ENCODE peak calls at places on chromosomes 3 and 15, in nine cellular contexts. One of them, this sample, is unnamed.
A peak's percentile ranks its signal among the peaks of the same experiment; 100 is the strongest.

GRCh38 chr15:59377940-59378339 is 5.3 kb upstream of the MYO1E start:
- DNase-seq in body of pancreas: no peak
- DNase-seq in HCT116: no peak
- DNase-seq in naive thymus-derived CD4-positive, alpha-beta T cell: no peak
- DNase-seq in mesenchymal stem cell: no peak
- DNase-seq in A549: no peak
- DNase-seq in lung: no peak
- DNase-seq in tibial artery: no peak
- DNase-seq in ovary: no peak
- DNase-seq in this sample: no peak

GRCh38 chr15:52318729-52319500 is 23.3 kb upstream of the MYO5C start:
- DNase-seq in mesenchymal stem cell: no peak
- DNase-seq in lung: peak; percentile 63
- DNase-seq in ovary: no peak
- DNase-seq in HCT116: no peak
- DNase-seq in body of pancreas: peak; percentile 54
- DNase-seq in naive thymus-derived CD4-positive, alpha-beta T cell: no peak
- DNase-seq in tibial artery: no peak
- DNase-seq in A549: no peak
- DNase-seq in this sample: no peak

GRCh38 chr3:15300318-15301078 is 31.9 kb downstream of the SH3BP5 start:
- DNase-seq in naive thymus-derived CD4-positive, alpha-beta T cell: no peak
- DNase-seq in HCT116: peak; percentile 75
- DNase-seq in mesenchymal stem cell: peak; percentile 71
- DNase-seq in lung: no peak
- DNase-seq in A549: peak; percentile 67
- DNase-seq in tibial artery: peak; percentile 66
- DNase-seq in body of pancreas: no peak
- DNase-seq in ovary: no peak
- DNase-seq in this sample: no peak

GRCh38 chr3:190807719-190808375 is 54.6 kb downstream of the GMNC start:
- DNase-seq in mesenchymal stem cell: no peak
- DNase-seq in A549: no peak
- DNase-seq in ovary: peak; percentile 31
- DNase-seq in HCT116: no peak
- DNase-seq in tibial artery: no peak
- DNase-seq in lung: peak; percentile 61
- DNase-seq in naive thymus-derived CD4-positive, alpha-beta T cell: no peak
- DNase-seq in body of pancreas: peak; percentile 95
- DNase-seq in this sample: no peak

GRCh38 chr3:123186695-123187094 is 15.0 kb upstream of the SEC22A start:
- DNase-seq in body of pancreas: no peak
- DNase-seq in HCT116: no peak
- DNase-seq in ovary: no peak
- DNase-seq in mesenchymal stem cell: no peak
- DNase-seq in tibial artery: no peak
- DNase-seq in lung: no peak
- DNase-seq in naive thymus-derived CD4-positive, alpha-beta T cell: no peak
- DNase-seq in A549: no peak
- DNase-seq in this sample: no peak

GRCh38 chr3:16462679-16463078 is 50.8 kb downstream of the RFTN1 start:
- DNase-seq in HCT116: no peak
- DNase-seq in tibial artery: no peak
- DNase-seq in naive thymus-derived CD4-positive, alpha-beta T cell: peak; percentile 39
- DNase-seq in mesenchymal stem cell: no peak
- DNase-seq in ovary: no peak
- DNase-seq in lung: no peak
- DNase-seq in body of pancreas: no peak
- DNase-seq in A549: no peak
- DNase-seq in this sample: no peak

GRCh38 chr15:68599560-68600071 is 20.8 kb downstream of the CORO2B start:
- DNase-seq in naive thymus-derived CD4-positive, alpha-beta T cell: no peak
- DNase-seq in mesenchymal stem cell: peak; percentile 87
- DNase-seq in tibial artery: no peak
- DNase-seq in HCT116: no peak
- DNase-seq in body of pancreas: no peak
- DNase-seq in A549: no peak
- DNase-seq in lung: no peak
- DNase-seq in ovary: peak; percentile 80
- DNase-seq in this sample: peak; percentile 71

GRCh38 chr3:171328419-171329082 is 131.7 kb downstream of the TNIK start:
- DNase-seq in HCT116: peak; percentile 47
- DNase-seq in body of pancreas: no peak
- DNase-seq in tibial artery: peak; percentile 44
- DNase-seq in lung: peak; percentile 32
- DNase-seq in mesenchymal stem cell: no peak
- DNase-seq in A549: no peak
- DNase-seq in ovary: no peak
- DNase-seq in naive thymus-derived CD4-positive, alpha-beta T cell: peak; percentile 63
- DNase-seq in this sample: peak; percentile 27

GRCh38 chr3:107796786-107797185 is 274.0 kb downstream of the BBX start:
- DNase-seq in HCT116: no peak
- DNase-seq in mesenchymal stem cell: peak; percentile 34
- DNase-seq in tibial artery: no peak
- DNase-seq in ovary: no peak
- DNase-seq in lung: no peak
- DNase-seq in body of pancreas: no peak
- DNase-seq in A549: no peak
- DNase-seq in naive thymus-derived CD4-positive, alpha-beta T cell: no peak
- DNase-seq in this sample: no peak

GRCh38 chr3:107795514-107796094 is 272.8 kb downstream of the BBX start:
- DNase-seq in HCT116: no peak
- DNase-seq in mesenchymal stem cell: no peak
- DNase-seq in body of pancreas: no peak
- DNase-seq in ovary: no peak
- DNase-seq in A549: no peak
- DNase-seq in lung: no peak
- DNase-seq in tibial artery: no peak
- DNase-seq in naive thymus-derived CD4-positive, alpha-beta T cell: no peak
- DNase-seq in this sample: no peak

GRCh38 chr3:107800705-107801104 is 277.9 kb downstream of the BBX start:
- DNase-seq in ovary: no peak
- DNase-seq in A549: no peak
- DNase-seq in tibial artery: no peak
- DNase-seq in body of pancreas: no peak
- DNase-seq in HCT116: no peak
- DNase-seq in mesenchymal stem cell: no peak
- DNase-seq in naive thymus-derived CD4-positive, alpha-beta T cell: no peak
- DNase-seq in lung: no peak
- DNase-seq in this sample: no peak

GRCh38 chr3:107797586-107797985 is 274.8 kb downstream of the BBX start:
- DNase-seq in HCT116: no peak
- DNase-seq in body of pancreas: no peak
- DNase-seq in ovary: no peak
- DNase-seq in naive thymus-derived CD4-positive, alpha-beta T cell: no peak
- DNase-seq in A549: no peak
- DNase-seq in mesenchymal stem cell: no peak
- DNase-seq in tibial artery: no peak
- DNase-seq in lung: no peak
- DNase-seq in this sample: no peak

DNA sequence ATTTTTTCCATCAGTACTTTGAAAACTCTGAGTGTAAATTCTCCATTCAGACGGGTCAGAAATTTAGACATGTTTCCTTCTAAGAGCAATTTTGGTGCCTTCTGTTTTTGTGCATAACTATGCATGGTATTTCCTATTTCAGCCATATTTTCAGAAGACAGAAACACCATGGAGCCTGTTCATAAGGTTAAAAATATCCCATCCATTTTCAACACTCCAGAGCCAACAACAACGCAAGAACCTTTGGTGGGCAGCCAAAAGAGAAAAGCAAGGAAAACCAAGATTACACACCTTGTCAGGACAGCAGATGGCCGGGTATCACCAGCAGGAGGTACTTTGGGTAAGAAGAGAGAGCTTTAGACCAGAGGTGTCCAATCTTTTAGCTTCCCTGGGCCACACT is 275.6 kb downstream of the BBX start:
- DNase-seq in lung: no peak
- DNase-seq in A549: no peak
- DNase-seq in ovary: no peak
- DNase-seq in body of pancreas: no peak
- DNase-seq in mesenchymal stem cell: no peak
- DNase-seq in HCT116: no peak
- DNase-seq in naive thymus-derived CD4-positive, alpha-beta T cell: no peak
- DNase-seq in tibial artery: no peak
- DNase-seq in this sample: no peak
- H3K27ac ChIP-seq in lung: no peak overlapping the region
- H3K27ac ChIP-seq in A549: no peak overlapping the region
- H3K27ac ChIP-seq in ovary: no peak overlapping the region
- H3K27ac ChIP-seq in body of pancreas: no peak overlapping the region
- H3K27ac ChIP-seq in mesenchymal stem cell: peak overlapping the region; percentile 33
- H3K27ac ChIP-seq in HCT116: no peak overlapping the region
- H3K27ac ChIP-seq in naive thymus-derived CD4-positive, alpha-beta T cell: no peak overlapping the region
- H3K27ac ChIP-seq in tibial artery: peak overlapping the region; percentile 64
- H3K27ac ChIP-seq in this sample: no peak overlapping the region

DNA sequence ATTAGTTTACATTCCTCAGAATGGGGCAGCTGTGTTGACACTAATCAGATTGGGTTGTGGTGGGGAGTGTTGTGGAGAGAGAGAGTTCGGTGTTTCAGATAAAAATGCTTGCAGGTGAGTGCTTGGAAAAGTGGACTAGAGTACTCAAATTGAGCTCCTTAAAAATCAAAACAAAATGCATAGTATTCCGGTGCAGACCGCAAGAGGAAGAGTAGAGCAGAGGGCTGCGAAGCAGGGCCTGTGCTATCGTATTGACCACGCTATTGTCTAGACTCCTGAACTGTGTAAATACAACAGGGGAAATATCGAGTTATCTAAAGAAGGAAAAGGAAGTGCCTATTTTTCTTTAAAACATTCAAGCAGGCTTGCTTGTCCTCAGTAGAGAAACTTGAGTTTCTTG is 159.5 kb downstream of the TP63 start:
- DNase-seq in A549: no peak
- DNase-seq in lung: no peak
- DNase-seq in ovary: no peak
- DNase-seq in tibial artery: no peak
- DNase-seq in naive thymus-derived CD4-positive, alpha-beta T cell: no peak
- DNase-seq in body of pancreas: no peak
- DNase-seq in mesenchymal stem cell: no peak
- DNase-seq in HCT116: no peak
- DNase-seq in this sample: no peak
- H3K4me3 ChIP-seq in A549: no peak overlapping the region
- H3K4me3 ChIP-seq in lung: no peak overlapping the region
- H3K4me3 ChIP-seq in ovary: no peak overlapping the region
- H3K4me3 ChIP-seq in tibial artery: no peak overlapping the region
- H3K4me3 ChIP-seq in naive thymus-derived CD4-positive, alpha-beta T cell: no peak overlapping the region
- H3K4me3 ChIP-seq in body of pancreas: no peak overlapping the region
- H3K4me3 ChIP-seq in mesenchymal stem cell: no peak overlapping the region
- H3K4me3 ChIP-seq in HCT116: no peak overlapping the region
- H3K4me3 ChIP-seq in this sample: no peak overlapping the region

GRCh38 chr3:177137774-177138705 is 59.2 kb downstream of the TBL1XR1 start:
- DNase-seq in tibial artery: no peak
- DNase-seq in lung: no peak
- DNase-seq in mesenchymal stem cell: no peak
- DNase-seq in A549: no peak
- DNase-seq in naive thymus-derived CD4-positive, alpha-beta T cell: no peak
- DNase-seq in HCT116: no peak
- DNase-seq in body of pancreas: no peak
- DNase-seq in ovary: no peak
- DNase-seq in this sample: no peak
- H3K4me1 ChIP-seq in tibial artery: no peaks in the 10 kb centered on the region
- H3K4me1 ChIP-seq in lung: peaks cover 14% of the 10 kb centered on the region
- H3K4me1 ChIP-seq in mesenchymal stem cell: no peaks in the 10 kb centered on the region
- H3K4me1 ChIP-seq in A549: peaks cover 11% of the 10 kb centered on the region
- H3K4me1 ChIP-seq in naive thymus-derived CD4-positive, alpha-beta T cell: peaks cover 26% of the 10 kb centered on the region
- H3K4me1 ChIP-seq in HCT116: no peaks in the 10 kb centered on the region
- H3K4me1 ChIP-seq in body of pancreas: peaks cover 8% of the 10 kb centered on the region
- H3K4me1 ChIP-seq in ovary: peaks cover 4% of the 10 kb centered on the region
- H3K4me1 ChIP-seq in this sample: no peaks in the 10 kb centered on the region

GRCh38 chr15:78311292-78311691 is 11.9 kb upstream of the SKIC8 start:
- DNase-seq in HCT116: no peak
- DNase-seq in naive thymus-derived CD4-positive, alpha-beta T cell: no peak
- DNase-seq in tibial artery: no peak
- DNase-seq in body of pancreas: no peak
- DNase-seq in ovary: no peak
- DNase-seq in lung: no peak
- DNase-seq in A549: no peak
- DNase-seq in mesenchymal stem cell: no peak
- DNase-seq in this sample: no peak

GRCh38 chr15:78313383-78313782 is 14.0 kb upstream of the SKIC8 start:
- DNase-seq in HCT116: no peak
- DNase-seq in mesenchymal stem cell: no peak
- DNase-seq in tibial artery: no peak
- DNase-seq in naive thymus-derived CD4-positive, alpha-beta T cell: no peak
- DNase-seq in body of pancreas: no peak
- DNase-seq in ovary: no peak
- DNase-seq in lung: no peak
- DNase-seq in A549: no peak
- DNase-seq in this sample: no peak

GRCh38 chr15:78312956-78313355 is 13.5 kb upstream of the SKIC8 start:
- DNase-seq in HCT116: no peak
- DNase-seq in A549: no peak
- DNase-seq in lung: no peak
- DNase-seq in ovary: no peak
- DNase-seq in naive thymus-derived CD4-positive, alpha-beta T cell: no peak
- DNase-seq in body of pancreas: no peak
- DNase-seq in tibial artery: no peak
- DNase-seq in mesenchymal stem cell: no peak
- DNase-seq in this sample: no peak

GRCh38 chr15:78314181-78314581 is 14.8 kb upstream of the SKIC8 start:
- DNase-seq in mesenchymal stem cell: no peak
- DNase-seq in A549: no peak
- DNase-seq in naive thymus-derived CD4-positive, alpha-beta T cell: no peak
- DNase-seq in HCT116: no peak
- DNase-seq in body of pancreas: no peak
- DNase-seq in tibial artery: no peak
- DNase-seq in lung: no peak
- DNase-seq in ovary: no peak
- DNase-seq in this sample: no peak

DNA sequence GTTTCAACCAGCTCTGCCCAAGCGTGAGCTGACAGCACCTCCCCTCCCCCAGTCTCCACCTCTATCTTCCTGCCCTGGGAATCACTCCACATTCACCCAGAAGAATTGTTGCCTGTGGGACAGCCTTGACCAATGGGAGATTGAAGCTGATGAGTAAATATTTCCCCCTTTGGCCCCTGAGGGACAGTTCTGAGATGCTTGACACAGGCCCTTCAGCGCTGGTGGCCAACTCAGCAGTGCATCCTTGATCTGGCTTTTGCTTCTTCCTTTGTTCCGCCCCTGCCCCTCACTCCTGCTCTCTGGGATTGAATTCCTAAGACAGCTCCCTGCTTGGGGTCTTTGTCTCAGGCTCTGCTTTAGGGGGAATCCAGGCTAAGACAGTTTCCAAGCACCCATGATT is 13.1 kb upstream of the SKIC8 start:
- DNase-seq in naive thymus-derived CD4-positive, alpha-beta T cell: no peak
- DNase-seq in HCT116: no peak
- DNase-seq in lung: no peak
- DNase-seq in A549: no peak
- DNase-seq in mesenchymal stem cell: no peak
- DNase-seq in tibial artery: no peak
- DNase-seq in ovary: no peak
- DNase-seq in body of pancreas: no peak
- DNase-seq in this sample: no peak
- H3K27ac ChIP-seq in naive thymus-derived CD4-positive, alpha-beta T cell: no peak overlapping the region
- H3K27ac ChIP-seq in HCT116: no peak overlapping the region
- H3K27ac ChIP-seq in lung: no peak overlapping the region
- H3K27ac ChIP-seq in A549: no peak overlapping the region
- H3K27ac ChIP-seq in mesenchymal stem cell: no peak overlapping the region
- H3K27ac ChIP-seq in tibial artery: no peak overlapping the region
- H3K27ac ChIP-seq in ovary: no peak overlapping the region
- H3K27ac ChIP-seq in body of pancreas: no peak overlapping the region
- H3K27ac ChIP-seq in this sample: no peak overlapping the region

This sample was measured in iPS DF 6.9.